ENCODE peak calls at places on chromosomes 2 and 18, in seven cellular contexts. Z, V, G, P, D, F and C are unnamed samples.

GRCh38 chr2:238967978-238968360 is 120.1 kb downstream of the TWIST2 start:
- DNase-seq in Z (no peak), V (no peak), G (no peak), P (no peak), D (no peak), F (no peak), C (peak)

GRCh38 chr2:63734510-63734909 is 107.2 kb upstream of the UGP2 start:
- DNase-seq in Z (no peak), V (no peak), G (no peak), P (no peak), D (no peak), F (no peak), C (no peak)

GRCh38 chr2:237322564-237322963 is 91.4 kb downstream of the COL6A3 start:
- DNase-seq in Z (peak), V (peak), G (no peak), P (peak), D (no peak), F (no peak), C (no peak)

GRCh38 chr2:158969162-158969716 is 799 bp downstream of the TANC1 start:
- DNase-seq in Z (no peak), V (no peak), G (no peak), P (no peak), D (no peak), F (no peak), C (no peak)

GRCh38 chr18:48364146-48364545 is 45.0 kb downstream of the ZBTB7C start:
- DNase-seq in Z (no peak), V (no peak), G (no peak), P (no peak), D (no peak), F (no peak), C (no peak)

GRCh38 chr18:47343291-47343690 is 91.8 kb upstream of the SKOR2 start:
- DNase-seq in Z (no peak), V (peak), G (no peak), P (no peak), D (no peak), F (no peak), C (no peak)

GRCh38 chr18:45280486-45281263 is 334.6 kb upstream of the SLC14A2 start:
- DNase-seq in Z (no peak), V (no peak), G (no peak), P (no peak), D (no peak), F (no peak), C (no peak)

GRCh38 chr18:58373486-58373885 is 255.4 kb downstream of the ALPK2 start:
- DNase-seq in Z (no peak), V (no peak), G (no peak), P (no peak), D (no peak), F (no peak), C (no peak)

GRCh38 chr2:236214331-236214995 is 46.3 kb upstream of the GBX2 start:
- DNase-seq in Z (no peak), V (no peak), G (no peak), P (no peak), D (no peak), F (no peak), C (peak)

GRCh38 chr2:150312271-150312670 is 175.2 kb downstream of the RND3 start:
- DNase-seq in Z (no peak), V (no peak), G (no peak), P (no peak), D (no peak), F (no peak), C (no peak)

GRCh38 chr2:239025081-239025801 is 177.4 kb downstream of the TWIST2 start:
- DNase-seq in Z (no peak), V (peak), G (no peak), P (no peak), D (no peak), F (no peak), C (no peak)